ENCODE peak calls at places on chromosomes 12 and 14, in seven cellular contexts. V is OCI-LY7, Y is neural progenitor cell, P is HCT116, Q is GM12878, S is RWPE2, G is ovary. W is an unnamed sample.

GRCh38 chr12:1800646-1801284 is 19.6 kb upstream of the LRTM2 start:
- DNase-seq in Y (peak; percentile 71), P (no peak), S (peak; percentile 63), Q (no peak), G (no peak), V (peak; percentile 68), W (peak; percentile 71)

GRCh38 chr12:95463019-95463418 is 10.9 kb upstream of the METAP2 start:
- DNase-seq in G (no peak), Q (no peak), Y (no peak), S (no peak), V (no peak), P (no peak), W (no peak)

GRCh38 chr14:102774391-102775153 is 2.7 kb upstream of the TRAF3 start:
- DNase-seq in Q (peak; percentile 96), Y (peak; percentile 78), S (no peak), G (peak; percentile 45), V (peak; percentile 67), P (no peak), W (peak; percentile 61)

GRCh38 chr14:102608064-102608446 is 15.6 kb downstream of the RCOR1 start:
- DNase-seq in V (no peak), G (no peak), Y (no peak), P (no peak), S (no peak), Q (peak; percentile 79), W (no peak)

GRCh38 chr12:12543959-12544358 is 18.7 kb downstream of the DUSP16 start:
- DNase-seq in P (no peak), S (no peak), Q (no peak), V (no peak), G (no peak), Y (no peak), W (no peak)

GRCh38 chr12:78293039-78293686 is 462.5 kb downstream of the NAV3 start:
- DNase-seq in Q (no peak), V (no peak), Y (no peak), G (no peak), P (no peak), S (no peak), W (no peak)

GRCh38 chr12:75705749-75706719 is 194.6 kb upstream of the KRR1 start:
- DNase-seq in Q (no peak), S (no peak), G (peak; percentile 36), Y (no peak), V (no peak), P (peak; percentile 64), W (no peak)

GRCh38 chr14:104315169-104315568 is 176.8 kb downstream of the KIF26A start:
- DNase-seq in V (no peak), Q (no peak), G (no peak), Y (no peak), P (no peak), S (no peak), W (no peak)

GRCh38 chr12:29783773-29784666 is at the start of gene TMTC1:
- DNase-seq in Q (no peak), V (no peak), S (peak; percentile 34), P (no peak), G (peak; percentile 90), Y (peak; percentile 92), W (peak; percentile 74)

GRCh38 chr14:50000215-50001145 is 107.6 kb downstream of the ARF6 start:
- DNase-seq in S (no peak), P (peak; percentile 71), V (peak; percentile 93), G (peak; percentile 43), Q (no peak), Y (peak; percentile 23), W (peak; percentile 13)

GRCh38 chr12:91127751-91128150 is 16.5 kb upstream of the LUM start:
- DNase-seq in V (no peak), P (no peak), Y (no peak), S (no peak), G (no peak), Q (no peak), W (no peak)

GRCh38 chr14:87975636-87976035 is 17.3 kb downstream of the GALC start:
- DNase-seq in V (no peak), Q (no peak), S (no peak), Y (no peak), G (no peak), P (no peak), W (no peak)

GRCh38 chr12:108896331-108896730 is 16.4 kb downstream of the DAO start:
- DNase-seq in P (no peak), Q (no peak), V (no peak), Y (no peak), S (no peak), G (no peak), W (no peak)

GRCh38 chr14:102540310-102541028 is 30.9 kb upstream of the ANKRD9 start:
- DNase-seq in Q (no peak), G (peak; percentile 51), V (no peak), P (no peak), S (no peak), Y (peak; percentile 23), W (no peak)

GRCh38 chr14:91142214-91142668 is 28.4 kb downstream of the DGLUCY start:
- DNase-seq in Y (no peak), P (no peak), Q (peak; percentile 80), G (no peak), V (peak; percentile 63), S (no peak), W (no peak)

GRCh38 chr12:118548887-118549286 is 172.5 kb downstream of the SUDS3 start:
- DNase-seq in Q (no peak), V (no peak), S (no peak), Y (no peak), P (no peak), G (no peak), W (no peak)

GRCh38 chr12:109492371-109492770 is 14.9 kb downstream of the UBE3B start:
- DNase-seq in G (no peak), Q (no peak), Y (no peak), S (no peak), P (no peak), V (no peak), W (no peak)

GRCh38 chr12:112537710-112538396 is 119.1 kb downstream of the PTPN11 start:
- DNase-seq in P (peak; percentile 26), Q (no peak), G (no peak), Y (peak; percentile 29), V (no peak), S (no peak), W (no peak)

GRCh38 chr12:6821271-6821673 is 349 bp upstream of the GPR162 start:
- DNase-seq in Y (peak; percentile 82), V (peak; percentile 43), G (no peak), Q (no peak), S (no peak), P (no peak), W (peak; percentile 86)

GRCh38 chr14:47186491-47186890 is 488.9 kb downstream of the MDGA2 start:
- DNase-seq in Y (no peak), P (no peak), G (no peak), S (no peak), Q (no peak), V (no peak), W (no peak)

GRCh38 chr14:68977741-68978549 is 1.2 kb downstream of the ACTN1 start:
- DNase-seq in Q (no peak), Y (peak; percentile 75), S (peak; percentile 99), P (no peak), G (peak; percentile 80), V (no peak), W (peak; percentile 43)
- H3K27ac ChIP-seq in Q (no peak overlapping the region), Y (peak overlapping the region; percentile 98), S (peak overlapping the region; percentile 98), P (peak overlapping the region; percentile 90), G (peak overlapping the region; percentile 97), V (no peak overlapping the region), W (peak overlapping the region; percentile 69)

GRCh38 chr12:53984901-53985357 is at the start of gene HOXC10:
- DNase-seq in S (peak; percentile 88), G (peak; percentile 94), Q (peak; percentile 38), Y (peak; percentile 73), V (peak; percentile 95), P (peak; percentile 93), W (peak; percentile 96)
- TF ChIP-seq CTCF in S (peak; percentile 78), G (peak; percentile 64), Q (peak; percentile 86), Y (peak; percentile 55), V (peak; percentile 76), P (peak; percentile 82), W (peak; percentile 86)

DNA sequence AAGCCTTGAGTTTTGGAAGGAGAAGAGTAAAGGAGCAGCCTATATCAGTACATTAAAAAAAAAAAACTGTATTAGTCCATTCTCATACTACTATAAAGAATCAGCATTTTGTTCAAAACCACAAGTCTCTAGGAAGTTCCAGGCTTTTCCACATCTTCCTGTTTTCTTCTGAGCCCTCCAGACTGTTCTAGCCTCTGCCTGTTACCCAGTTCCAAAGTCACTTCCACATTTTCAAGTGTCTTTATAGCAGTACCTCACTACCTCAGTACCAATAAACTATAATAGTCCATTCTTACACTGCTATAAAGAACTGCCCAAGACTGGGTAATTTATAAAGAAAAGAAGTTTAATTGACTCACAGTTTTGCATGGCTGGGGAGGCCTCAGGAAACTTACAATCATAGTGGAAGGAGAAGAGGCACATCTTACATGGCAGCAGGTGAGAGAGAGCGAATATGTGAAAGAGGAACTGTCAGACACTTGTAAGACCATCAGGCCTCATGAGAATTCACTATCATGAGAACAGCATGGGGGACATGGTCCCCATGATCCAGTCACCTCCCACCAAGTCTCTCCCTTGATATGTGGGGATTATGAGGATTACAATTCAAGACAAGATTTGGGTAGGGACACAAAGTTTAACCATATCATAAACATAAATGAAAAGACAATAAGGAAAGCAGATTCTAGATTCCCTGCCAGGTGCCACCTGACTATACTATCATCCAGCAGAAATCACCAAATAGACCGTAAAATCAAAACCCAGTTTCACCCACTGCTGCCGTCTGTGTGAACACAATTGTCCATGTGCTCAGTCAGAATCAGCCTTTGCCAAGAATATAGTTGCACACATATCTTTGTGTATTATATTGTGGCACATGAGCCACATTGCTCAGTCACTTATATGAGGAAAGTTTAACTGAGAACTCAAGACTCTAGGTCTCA is 27.8 kb downstream of the TOGARAM1 start:
- DNase-seq in S (no peak), G (no peak), Y (no peak), P (no peak), V (no peak), Q (no peak), W (no peak)
- H3K4me3 ChIP-seq in S (no peak overlapping the region), G (no peak overlapping the region), Y (no peak overlapping the region), P (no peak overlapping the region), V (no peak overlapping the region), Q (no peak overlapping the region), W (no peak overlapping the region)

GRCh38 chr14:81476816-81477215 is 56.8 kb downstream of the SEL1L start:
- DNase-seq in Q (no peak), Y (no peak), P (no peak), G (no peak), S (no peak), V (no peak), W (no peak)

GRCh38 chr14:81473456-81474155 is 60.0 kb downstream of the SEL1L start:
- DNase-seq in G (no peak), P (no peak), V (no peak), S (no peak), Y (no peak), Q (no peak), W (no peak)

GRCh38 chr14:81472096-81472800 is 61.4 kb downstream of the SEL1L start:
- DNase-seq in V (peak; percentile 37), G (no peak), S (no peak), Y (no peak), P (no peak), Q (no peak), W (no peak)

GRCh38 chr14:81474685-81475324 is 58.8 kb downstream of the SEL1L start:
- DNase-seq in P (no peak), V (no peak), Y (no peak), S (no peak), Q (no peak), G (no peak), W (no peak)

DNA sequence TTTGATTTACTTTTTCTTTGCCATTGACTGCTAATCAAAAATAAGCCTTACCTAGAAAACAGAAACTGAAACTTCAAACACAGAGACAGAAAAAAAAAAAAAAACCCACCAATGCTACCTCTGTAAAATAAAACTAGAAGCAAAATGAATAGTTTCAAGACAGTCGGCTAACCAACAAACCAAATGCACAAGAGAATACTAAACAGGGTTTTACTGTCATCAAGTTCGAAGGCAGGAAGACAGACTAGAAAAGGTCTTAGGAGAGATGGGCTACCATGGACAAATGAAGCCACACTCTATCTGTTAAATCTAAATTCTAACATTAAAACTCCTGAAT is 59.5 kb downstream of the SEL1L start:
- DNase-seq in Y (no peak), V (peak; percentile 55), Q (peak; percentile 71), S (no peak), P (no peak), G (no peak), W (no peak)
- H3K27ac ChIP-seq in Y (no peak overlapping the region), V (peak overlapping the region; percentile 97), Q (peak overlapping the region; percentile 97), S (no peak overlapping the region), P (no peak overlapping the region), G (no peak overlapping the region), W (no peak overlapping the region)

W was measured in WERI-Rb-1.